ENCODE peak calls at places on chromosomes 12 and 14, in six cellular contexts. E, C, L, G, K and P are unnamed samples.

GRCh38 chr14:54901380-54902142 is 1.1 kb downstream of the GCH1 start:
- DNase-seq in E (peak), C (peak), L (peak), G (peak), K (no peak), P (peak)

GRCh38 chr14:101706509-101707284 is 54.8 kb upstream of the PPP2R5C start:
- DNase-seq in E (no peak), C (no peak), L (no peak), G (no peak), K (no peak), P (no peak)

GRCh38 chr14:80587096-80587724 is 354.3 kb downstream of the CEP128 start:
- DNase-seq in E (no peak), C (peak), L (no peak), G (no peak), K (no peak), P (peak)

GRCh38 chr14:55752580-55753365 is 172.8 kb downstream of the KTN1 start:
- DNase-seq in E (no peak), C (no peak), L (no peak), G (peak), K (no peak), P (peak)

GRCh38 chr12:47349102-47349769 is 269.5 kb upstream of the AMIGO2 start:
- DNase-seq in E (no peak), C (no peak), L (no peak), G (no peak), K (no peak), P (no peak)

GRCh38 chr12:2970744-2971143 is 11.5 kb downstream of the TEAD4 start:
- DNase-seq in E (no peak), C (no peak), L (no peak), G (no peak), K (no peak), P (no peak)

GRCh38 chr14:75283884-75284563 is 5.4 kb downstream of the FOS start:
- DNase-seq in E (no peak), C (no peak), L (peak), G (peak), K (no peak), P (peak)

GRCh38 chr12:88314706-88315105 is 172.6 kb downstream of the TMTC3 start:
- DNase-seq in E (no peak), C (no peak), L (no peak), G (no peak), K (no peak), P (no peak)

GRCh38 chr12:5047094-5047493 is 3.4 kb downstream of the KCNA5 start:
- DNase-seq in E (no peak), C (no peak), L (no peak), G (no peak), K (no peak), P (no peak)

GRCh38 chr14:50531595-50532501 is 521 bp downstream of the MAP4K5 start:
- DNase-seq in E (peak), C (no peak), L (peak), G (peak), K (peak), P (peak)

GRCh38 chr12:77725611-77726010 is 105.1 kb upstream of the NAV3 start:
- DNase-seq in E (no peak), C (no peak), L (no peak), G (no peak), K (no peak), P (no peak)

GRCh38 chr14:57575482-57575881 is 81.8 kb upstream of the CCDC198 start:
- DNase-seq in E (no peak), C (no peak), L (no peak), G (no peak), K (no peak), P (no peak)

GRCh38 chr14:75826599-75826998 is 155.2 kb downstream of the TGFB3 start:
- DNase-seq in E (no peak), C (no peak), L (no peak), G (no peak), K (no peak), P (no peak)

GRCh38 chr12:64478661-64479060 is 26.7 kb downstream of the TBK1 start:
- DNase-seq in E (no peak), C (no peak), L (no peak), G (no peak), K (no peak), P (no peak)

GRCh38 chr14:101022916-101023435 is 119.5 kb upstream of the RTL1 start:
- DNase-seq in E (peak), C (no peak), L (peak), G (no peak), K (no peak), P (no peak)

GRCh38 chr14:101707285-101707842 is 54.1 kb upstream of the PPP2R5C start:
- DNase-seq in E (peak), C (peak), L (peak), G (peak), K (no peak), P (peak)

GRCh38 chr12:113418213-113418879 is 3.8 kb upstream of the SDSL start:
- DNase-seq in E (no peak), C (no peak), L (peak), G (peak), K (no peak), P (peak)

GRCh38 chr12:55720894-55721444 is 776 bp downstream of the RDH5 start:
- DNase-seq in E (no peak), C (no peak), L (peak), G (peak), K (peak), P (peak)

GRCh38 chr14:103594265-103594664 is 31.5 kb downstream of the COA8 start:
- DNase-seq in E (no peak), C (no peak), L (no peak), G (no peak), K (peak), P (no peak)

GRCh38 chr12:91178801-91179200 is 3.8 kb downstream of the DCN start:
- DNase-seq in E (no peak), C (no peak), L (no peak), G (no peak), K (no peak), P (no peak)

GRCh38 chr12:98698603-98699463 is 53.7 kb downstream of the APAF1 start:
- DNase-seq in E (no peak), C (peak), L (peak), G (peak), K (peak), P (no peak)

GRCh38 chr14:101673873-101674272 is 87.6 kb upstream of the PPP2R5C start:
- DNase-seq in E (no peak), C (no peak), L (no peak), G (no peak), K (no peak), P (no peak)

GRCh38 chr14:71209888-71210287 is 302.6 kb downstream of the PCNX1 start:
- DNase-seq in E (no peak), C (no peak), L (no peak), G (no peak), K (no peak), P (no peak)

GRCh38 chr14:68951051-68951797 is 27.9 kb downstream of the ACTN1 start:
- DNase-seq in E (no peak), C (no peak), L (peak), G (peak), K (peak), P (peak)

GRCh38 chr12:56474389-56474788 is 6.0 kb downstream of the SPRYD4 start:
- DNase-seq in E (no peak), C (no peak), L (no peak), G (no peak), K (peak), P (no peak)

GRCh38 chr12:67773896-67774295 is 125.4 kb downstream of the DYRK2 start:
- DNase-seq in E (no peak), C (no peak), L (no peak), G (no peak), K (no peak), P (no peak)
- H3K27ac ChIP-seq in E (no peak), C (no peak), L (no peak), G (peak), K (peak), P (peak)

DNA sequence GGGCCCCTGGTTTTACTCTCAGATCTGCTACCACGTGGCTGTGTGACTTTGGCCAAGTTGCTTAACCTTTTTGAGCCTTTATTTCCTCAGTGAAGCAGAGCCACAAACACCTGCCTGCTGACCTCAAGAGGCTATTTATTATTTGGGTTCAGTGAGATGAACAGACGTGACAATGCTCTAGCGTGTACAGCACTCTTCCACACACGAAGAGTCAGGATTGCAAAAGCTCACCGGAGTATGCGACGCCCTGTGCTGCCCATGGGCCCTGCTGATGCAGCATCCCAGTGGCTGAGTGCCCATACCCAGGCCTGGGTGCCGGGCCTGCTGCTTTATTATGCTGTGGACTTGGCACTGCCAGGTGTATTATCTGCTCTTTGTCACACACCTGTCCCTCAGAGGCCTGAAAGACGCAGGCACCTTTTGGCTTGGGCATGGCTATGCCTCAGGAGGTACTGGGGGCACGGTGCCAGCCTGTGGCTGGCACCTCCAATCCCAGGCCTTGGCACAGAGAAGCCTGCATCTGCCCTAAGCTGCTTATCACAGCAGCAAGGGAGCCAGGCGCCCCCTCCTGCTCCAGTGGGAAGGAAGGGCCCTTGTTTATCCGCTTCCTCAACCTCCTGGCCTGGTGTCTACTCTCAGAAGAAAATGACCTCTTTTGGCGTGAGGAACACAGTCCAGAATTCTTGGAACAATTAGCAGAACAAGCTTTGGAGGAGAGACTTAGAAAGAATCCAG is 22.3 kb upstream of the TC2N start:
- DNase-seq in E (no peak), C (no peak), L (peak), G (peak), K (no peak), P (no peak)
- H3K27ac ChIP-seq in E (no peak), C (no peak), L (peak), G (peak), K (peak), P (no peak)

DNA sequence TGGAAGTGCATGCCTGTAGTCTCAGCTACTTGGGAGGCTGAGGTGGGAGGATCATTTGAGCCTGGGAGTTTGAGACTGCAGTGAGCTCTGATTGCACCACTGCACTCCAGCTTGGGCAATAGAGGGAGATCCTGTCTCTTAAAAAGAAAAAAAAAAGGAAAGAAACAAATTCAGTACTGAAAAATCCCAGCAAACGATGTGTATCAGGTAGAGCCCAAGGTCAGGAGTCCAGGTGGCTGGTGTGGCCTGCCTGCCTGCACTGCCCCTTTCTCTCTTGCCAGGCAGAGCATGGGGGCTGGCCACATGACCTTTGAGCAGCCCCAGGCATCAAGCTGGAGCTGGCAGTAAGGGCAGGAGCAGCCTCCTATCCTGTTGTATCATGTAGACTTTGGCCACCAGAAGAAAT is 31.8 kb downstream of the ELK3 start:
- DNase-seq in E (no peak), C (no peak), L (no peak), G (no peak), K (no peak), P (peak)
- H3K27ac ChIP-seq in E (no peak), C (no peak), L (no peak), G (peak), K (peak), P (no peak)

DNA sequence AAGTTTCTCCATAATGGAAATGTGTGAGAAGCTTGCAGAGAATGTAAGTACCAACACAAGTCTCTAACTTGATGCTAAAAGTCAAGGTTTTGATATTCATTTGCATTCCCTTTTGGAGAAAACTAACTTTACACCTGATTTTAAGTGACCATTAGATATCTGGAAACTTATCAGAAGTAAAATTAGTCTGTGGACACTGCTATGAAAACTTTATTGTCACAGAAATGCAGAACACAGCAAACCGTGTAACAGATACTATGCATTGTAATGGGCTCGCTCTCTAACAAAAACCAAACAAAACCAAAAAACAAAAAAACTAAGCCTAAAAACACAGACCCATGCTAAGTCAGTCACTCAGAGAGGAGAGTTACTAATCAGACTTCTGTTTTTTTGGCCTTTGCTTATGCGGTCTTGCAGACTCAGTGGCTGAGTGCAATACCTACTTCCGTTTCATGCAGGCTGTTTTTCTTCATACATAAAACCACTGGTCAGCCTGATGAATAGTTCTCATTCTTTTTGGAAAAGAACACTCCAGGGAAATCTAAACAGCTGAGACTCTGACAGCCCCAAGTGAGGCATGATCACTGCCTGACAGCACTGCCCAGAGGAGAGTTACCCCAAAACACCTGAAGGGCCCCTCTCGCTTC is 35.7 kb downstream of the NRDE2 start:
- DNase-seq in E (no peak), C (no peak), L (no peak), G (no peak), K (no peak), P (no peak)
- H3K27ac ChIP-seq in E (no peak), C (no peak), L (no peak), G (no peak), K (no peak), P (no peak)